ENCODE peak calls at places on chromosomes 4 and X, in seven cellular contexts. One of them, this sample, is unnamed.

GRCh38 chr4:24615977-24616376 is 31.6 kb upstream of the DHX15 start:
- DNase-seq in heart left ventricle: no peak
- DNase-seq in A549: no peak
- DNase-seq in HuH-7.5: no peak
- DNase-seq in stimulated activated CD4-positive, alpha-beta T cell treated with anti-CD3 and anti-CD28 coated beads, Interleukin-15, amount 100 ng/mL, for 1 hour: no peak
- DNase-seq in left ventricle myocardium inferior: no peak
- DNase-seq in activated naive CD8-positive, alpha-beta T cell treated with anti-CD3 and anti-CD28 coated beads, Interleukin-2, amount 10 ng/mL, durations not matched to agents 7 days and 5 days: no peak
- DNase-seq in this sample: no peak

GRCh38 chr4:6416518-6417286 is 55.7 kb downstream of the PPP2R2C start:
- DNase-seq in stimulated activated CD4-positive, alpha-beta T cell treated with anti-CD3 and anti-CD28 coated beads, Interleukin-15, amount 100 ng/mL, for 1 hour: no peak
- DNase-seq in left ventricle myocardium inferior: no peak
- DNase-seq in A549: no peak
- DNase-seq in activated naive CD8-positive, alpha-beta T cell treated with anti-CD3 and anti-CD28 coated beads, Interleukin-2, amount 10 ng/mL, durations not matched to agents 7 days and 5 days: peak
- DNase-seq in heart left ventricle: no peak
- DNase-seq in HuH-7.5: no peak
- DNase-seq in this sample: no peak

GRCh38 chr4:53306729-53307128 is 59.1 kb downstream of the SCFD2 start:
- DNase-seq in HuH-7.5: no peak
- DNase-seq in heart left ventricle: no peak
- DNase-seq in left ventricle myocardium inferior: no peak
- DNase-seq in stimulated activated CD4-positive, alpha-beta T cell treated with anti-CD3 and anti-CD28 coated beads, Interleukin-15, amount 100 ng/mL, for 1 hour: no peak
- DNase-seq in A549: no peak
- DNase-seq in activated naive CD8-positive, alpha-beta T cell treated with anti-CD3 and anti-CD28 coated beads, Interleukin-2, amount 10 ng/mL, durations not matched to agents 7 days and 5 days: no peak
- DNase-seq in this sample: no peak

GRCh38 chr4:165715989-165716388 is 157.0 kb upstream of the TLL1 start:
- DNase-seq in A549: no peak
- DNase-seq in stimulated activated CD4-positive, alpha-beta T cell treated with anti-CD3 and anti-CD28 coated beads, Interleukin-15, amount 100 ng/mL, for 1 hour: no peak
- DNase-seq in activated naive CD8-positive, alpha-beta T cell treated with anti-CD3 and anti-CD28 coated beads, Interleukin-2, amount 10 ng/mL, durations not matched to agents 7 days and 5 days: no peak
- DNase-seq in heart left ventricle: no peak
- DNase-seq in left ventricle myocardium inferior: no peak
- DNase-seq in HuH-7.5: no peak
- DNase-seq in this sample: no peak

GRCh38 chrX:44017726-44018125 is 44.5 kb upstream of the NDP start:
- DNase-seq in activated naive CD8-positive, alpha-beta T cell treated with anti-CD3 and anti-CD28 coated beads, Interleukin-2, amount 10 ng/mL, durations not matched to agents 7 days and 5 days: no peak
- DNase-seq in left ventricle myocardium inferior: no peak
- DNase-seq in heart left ventricle: no peak
- DNase-seq in HuH-7.5: no peak
- DNase-seq in A549: no peak
- DNase-seq in stimulated activated CD4-positive, alpha-beta T cell treated with anti-CD3 and anti-CD28 coated beads, Interleukin-15, amount 100 ng/mL, for 1 hour: no peak
- DNase-seq in this sample: no peak

GRCh38 chrX:110391086-110391485 is 32.4 kb downstream of the RTL9 start:
- DNase-seq in left ventricle myocardium inferior: no peak
- DNase-seq in heart left ventricle: no peak
- DNase-seq in HuH-7.5: no peak
- DNase-seq in A549: no peak
- DNase-seq in activated naive CD8-positive, alpha-beta T cell treated with anti-CD3 and anti-CD28 coated beads, Interleukin-2, amount 10 ng/mL, durations not matched to agents 7 days and 5 days: no peak
- DNase-seq in stimulated activated CD4-positive, alpha-beta T cell treated with anti-CD3 and anti-CD28 coated beads, Interleukin-15, amount 100 ng/mL, for 1 hour: no peak
- DNase-seq in this sample: no peak

GRCh38 chr4:105057370-105058096 is 89.1 kb upstream of the TET2 start:
- DNase-seq in left ventricle myocardium inferior: no peak
- DNase-seq in A549: no peak
- DNase-seq in heart left ventricle: no peak
- DNase-seq in HuH-7.5: no peak
- DNase-seq in stimulated activated CD4-positive, alpha-beta T cell treated with anti-CD3 and anti-CD28 coated beads, Interleukin-15, amount 100 ng/mL, for 1 hour: no peak
- DNase-seq in activated naive CD8-positive, alpha-beta T cell treated with anti-CD3 and anti-CD28 coated beads, Interleukin-2, amount 10 ng/mL, durations not matched to agents 7 days and 5 days: no peak
- DNase-seq in this sample: no peak

GRCh38 chr4:10750714-10751113 is 66.1 kb upstream of the CLNK start:
- DNase-seq in HuH-7.5: no peak
- DNase-seq in heart left ventricle: peak
- DNase-seq in activated naive CD8-positive, alpha-beta T cell treated with anti-CD3 and anti-CD28 coated beads, Interleukin-2, amount 10 ng/mL, durations not matched to agents 7 days and 5 days: no peak
- DNase-seq in stimulated activated CD4-positive, alpha-beta T cell treated with anti-CD3 and anti-CD28 coated beads, Interleukin-15, amount 100 ng/mL, for 1 hour: no peak
- DNase-seq in A549: no peak
- DNase-seq in left ventricle myocardium inferior: peak
- DNase-seq in this sample: no peak

GRCh38 chr4:6267573-6267972 is 2.1 kb upstream of the WFS1 start:
- DNase-seq in activated naive CD8-positive, alpha-beta T cell treated with anti-CD3 and anti-CD28 coated beads, Interleukin-2, amount 10 ng/mL, durations not matched to agents 7 days and 5 days: no peak
- DNase-seq in HuH-7.5: no peak
- DNase-seq in A549: no peak
- DNase-seq in heart left ventricle: no peak
- DNase-seq in stimulated activated CD4-positive, alpha-beta T cell treated with anti-CD3 and anti-CD28 coated beads, Interleukin-15, amount 100 ng/mL, for 1 hour: no peak
- DNase-seq in left ventricle myocardium inferior: no peak
- DNase-seq in this sample: no peak

GRCh38 chr4:85762204-85762884 is 287.4 kb downstream of the ARHGAP24 start:
- DNase-seq in HuH-7.5: no peak
- DNase-seq in A549: no peak
- DNase-seq in activated naive CD8-positive, alpha-beta T cell treated with anti-CD3 and anti-CD28 coated beads, Interleukin-2, amount 10 ng/mL, durations not matched to agents 7 days and 5 days: no peak
- DNase-seq in stimulated activated CD4-positive, alpha-beta T cell treated with anti-CD3 and anti-CD28 coated beads, Interleukin-15, amount 100 ng/mL, for 1 hour: no peak
- DNase-seq in heart left ventricle: no peak
- DNase-seq in left ventricle myocardium inferior: no peak
- DNase-seq in this sample: no peak

GRCh38 chr4:145773581-145774234 is 93.8 kb downstream of the C4orf51 start:
- DNase-seq in stimulated activated CD4-positive, alpha-beta T cell treated with anti-CD3 and anti-CD28 coated beads, Interleukin-15, amount 100 ng/mL, for 1 hour: no peak
- DNase-seq in heart left ventricle: peak
- DNase-seq in HuH-7.5: no peak
- DNase-seq in activated naive CD8-positive, alpha-beta T cell treated with anti-CD3 and anti-CD28 coated beads, Interleukin-2, amount 10 ng/mL, durations not matched to agents 7 days and 5 days: no peak
- DNase-seq in A549: no peak
- DNase-seq in left ventricle myocardium inferior: no peak
- DNase-seq in this sample: no peak

GRCh38 chr4:15400911-15401671 is 26.7 kb upstream of the C1QTNF7 start:
- DNase-seq in heart left ventricle: peak
- DNase-seq in stimulated activated CD4-positive, alpha-beta T cell treated with anti-CD3 and anti-CD28 coated beads, Interleukin-15, amount 100 ng/mL, for 1 hour: no peak
- DNase-seq in left ventricle myocardium inferior: peak
- DNase-seq in activated naive CD8-positive, alpha-beta T cell treated with anti-CD3 and anti-CD28 coated beads, Interleukin-2, amount 10 ng/mL, durations not matched to agents 7 days and 5 days: peak
- DNase-seq in A549: peak
- DNase-seq in HuH-7.5: no peak
- DNase-seq in this sample: no peak

GRCh38 chrX:134418317-134419113 is 41.5 kb upstream of the HPRT1 start:
- DNase-seq in HuH-7.5: no peak
- DNase-seq in A549: peak
- DNase-seq in stimulated activated CD4-positive, alpha-beta T cell treated with anti-CD3 and anti-CD28 coated beads, Interleukin-15, amount 100 ng/mL, for 1 hour: no peak
- DNase-seq in heart left ventricle: no peak
- DNase-seq in activated naive CD8-positive, alpha-beta T cell treated with anti-CD3 and anti-CD28 coated beads, Interleukin-2, amount 10 ng/mL, durations not matched to agents 7 days and 5 days: no peak
- DNase-seq in left ventricle myocardium inferior: no peak
- DNase-seq in this sample: no peak

GRCh38 chr4:145716661-145717200 is 36.8 kb downstream of the C4orf51 start:
- DNase-seq in HuH-7.5: no peak
- DNase-seq in stimulated activated CD4-positive, alpha-beta T cell treated with anti-CD3 and anti-CD28 coated beads, Interleukin-15, amount 100 ng/mL, for 1 hour: no peak
- DNase-seq in left ventricle myocardium inferior: no peak
- DNase-seq in heart left ventricle: no peak
- DNase-seq in activated naive CD8-positive, alpha-beta T cell treated with anti-CD3 and anti-CD28 coated beads, Interleukin-2, amount 10 ng/mL, durations not matched to agents 7 days and 5 days: no peak
- DNase-seq in A549: no peak
- DNase-seq in this sample: no peak

GRCh38 chr4:147683172-147683571 is 791 bp downstream of the PRMT9 start:
- DNase-seq in A549: no peak
- DNase-seq in stimulated activated CD4-positive, alpha-beta T cell treated with anti-CD3 and anti-CD28 coated beads, Interleukin-15, amount 100 ng/mL, for 1 hour: no peak
- DNase-seq in HuH-7.5: peak
- DNase-seq in left ventricle myocardium inferior: no peak
- DNase-seq in activated naive CD8-positive, alpha-beta T cell treated with anti-CD3 and anti-CD28 coated beads, Interleukin-2, amount 10 ng/mL, durations not matched to agents 7 days and 5 days: no peak
- DNase-seq in heart left ventricle: no peak
- DNase-seq in this sample: no peak

GRCh38 chrX:18368402-18368801 is 13.9 kb upstream of the SCML2 start:
- DNase-seq in left ventricle myocardium inferior: no peak
- DNase-seq in heart left ventricle: no peak
- DNase-seq in activated naive CD8-positive, alpha-beta T cell treated with anti-CD3 and anti-CD28 coated beads, Interleukin-2, amount 10 ng/mL, durations not matched to agents 7 days and 5 days: no peak
- DNase-seq in A549: no peak
- DNase-seq in HuH-7.5: no peak
- DNase-seq in stimulated activated CD4-positive, alpha-beta T cell treated with anti-CD3 and anti-CD28 coated beads, Interleukin-15, amount 100 ng/mL, for 1 hour: no peak
- DNase-seq in this sample: no peak

GRCh38 chrX:30864383-30864785 is 24.7 kb downstream of the TAB3 start:
- DNase-seq in left ventricle myocardium inferior: no peak
- DNase-seq in stimulated activated CD4-positive, alpha-beta T cell treated with anti-CD3 and anti-CD28 coated beads, Interleukin-15, amount 100 ng/mL, for 1 hour: no peak
- DNase-seq in activated naive CD8-positive, alpha-beta T cell treated with anti-CD3 and anti-CD28 coated beads, Interleukin-2, amount 10 ng/mL, durations not matched to agents 7 days and 5 days: no peak
- DNase-seq in A549: no peak
- DNase-seq in HuH-7.5: no peak
- DNase-seq in heart left ventricle: no peak
- DNase-seq in this sample: no peak

GRCh38 chrX:40106677-40107290 is 9.0 kb upstream of the BCOR start:
- DNase-seq in HuH-7.5: no peak
- DNase-seq in heart left ventricle: no peak
- DNase-seq in left ventricle myocardium inferior: no peak
- DNase-seq in activated naive CD8-positive, alpha-beta T cell treated with anti-CD3 and anti-CD28 coated beads, Interleukin-2, amount 10 ng/mL, durations not matched to agents 7 days and 5 days: no peak
- DNase-seq in stimulated activated CD4-positive, alpha-beta T cell treated with anti-CD3 and anti-CD28 coated beads, Interleukin-15, amount 100 ng/mL, for 1 hour: no peak
- DNase-seq in A549: no peak
- DNase-seq in this sample: no peak

GRCh38 chrX:111352424-111352823 is 59.6 kb downstream of the DCX start:
- DNase-seq in stimulated activated CD4-positive, alpha-beta T cell treated with anti-CD3 and anti-CD28 coated beads, Interleukin-15, amount 100 ng/mL, for 1 hour: no peak
- DNase-seq in A549: peak
- DNase-seq in HuH-7.5: no peak
- DNase-seq in heart left ventricle: peak
- DNase-seq in activated naive CD8-positive, alpha-beta T cell treated with anti-CD3 and anti-CD28 coated beads, Interleukin-2, amount 10 ng/mL, durations not matched to agents 7 days and 5 days: no peak
- DNase-seq in left ventricle myocardium inferior: peak
- DNase-seq in this sample: no peak

GRCh38 chr4:29304595-29304994 is 1415.6 kb upstream of the PCDH7 start:
- DNase-seq in A549: no peak
- DNase-seq in left ventricle myocardium inferior: no peak
- DNase-seq in HuH-7.5: no peak
- DNase-seq in stimulated activated CD4-positive, alpha-beta T cell treated with anti-CD3 and anti-CD28 coated beads, Interleukin-15, amount 100 ng/mL, for 1 hour: no peak
- DNase-seq in heart left ventricle: no peak
- DNase-seq in activated naive CD8-positive, alpha-beta T cell treated with anti-CD3 and anti-CD28 coated beads, Interleukin-2, amount 10 ng/mL, durations not matched to agents 7 days and 5 days: no peak
- DNase-seq in this sample: no peak

GRCh38 chr4:80252953-80253352 is 13.5 kb upstream of the FGF5 start:
- DNase-seq in stimulated activated CD4-positive, alpha-beta T cell treated with anti-CD3 and anti-CD28 coated beads, Interleukin-15, amount 100 ng/mL, for 1 hour: no peak
- DNase-seq in heart left ventricle: no peak
- DNase-seq in activated naive CD8-positive, alpha-beta T cell treated with anti-CD3 and anti-CD28 coated beads, Interleukin-2, amount 10 ng/mL, durations not matched to agents 7 days and 5 days: no peak
- DNase-seq in left ventricle myocardium inferior: no peak
- DNase-seq in HuH-7.5: no peak
- DNase-seq in A549: no peak
- DNase-seq in this sample: no peak

GRCh38 chrX:131729295-131729694 is 185.4 kb downstream of the OR13H1 start:
- DNase-seq in activated naive CD8-positive, alpha-beta T cell treated with anti-CD3 and anti-CD28 coated beads, Interleukin-2, amount 10 ng/mL, durations not matched to agents 7 days and 5 days: no peak
- DNase-seq in heart left ventricle: peak
- DNase-seq in A549: peak
- DNase-seq in stimulated activated CD4-positive, alpha-beta T cell treated with anti-CD3 and anti-CD28 coated beads, Interleukin-15, amount 100 ng/mL, for 1 hour: no peak
- DNase-seq in HuH-7.5: no peak
- DNase-seq in left ventricle myocardium inferior: no peak
- DNase-seq in this sample: no peak

GRCh38 chrX:7110821-7111276 is 36.7 kb upstream of the STS start:
- DNase-seq in stimulated activated CD4-positive, alpha-beta T cell treated with anti-CD3 and anti-CD28 coated beads, Interleukin-15, amount 100 ng/mL, for 1 hour: no peak
- DNase-seq in left ventricle myocardium inferior: no peak
- DNase-seq in A549: no peak
- DNase-seq in heart left ventricle: no peak
- DNase-seq in activated naive CD8-positive, alpha-beta T cell treated with anti-CD3 and anti-CD28 coated beads, Interleukin-2, amount 10 ng/mL, durations not matched to agents 7 days and 5 days: no peak
- DNase-seq in HuH-7.5: no peak
- DNase-seq in this sample: no peak

GRCh38 chrX:34656842-34657780 is at the start of gene TMEM47:
- DNase-seq in heart left ventricle: peak
- DNase-seq in left ventricle myocardium inferior: peak
- DNase-seq in activated naive CD8-positive, alpha-beta T cell treated with anti-CD3 and anti-CD28 coated beads, Interleukin-2, amount 10 ng/mL, durations not matched to agents 7 days and 5 days: no peak
- DNase-seq in A549: peak
- DNase-seq in stimulated activated CD4-positive, alpha-beta T cell treated with anti-CD3 and anti-CD28 coated beads, Interleukin-15, amount 100 ng/mL, for 1 hour: no peak
- DNase-seq in HuH-7.5: peak
- DNase-seq in this sample: peak

GRCh38 chr4:186298034-186298647 is 32.2 kb downstream of the F11 start:
- DNase-seq in activated naive CD8-positive, alpha-beta T cell treated with anti-CD3 and anti-CD28 coated beads, Interleukin-2, amount 10 ng/mL, durations not matched to agents 7 days and 5 days: no peak
- DNase-seq in stimulated activated CD4-positive, alpha-beta T cell treated with anti-CD3 and anti-CD28 coated beads, Interleukin-15, amount 100 ng/mL, for 1 hour: no peak
- DNase-seq in left ventricle myocardium inferior: no peak
- DNase-seq in HuH-7.5: no peak
- DNase-seq in heart left ventricle: no peak
- DNase-seq in A549: no peak
- DNase-seq in this sample: no peak

GRCh38 chr4:56360071-56360470 is 27.2 kb downstream of the AASDH start:
- DNase-seq in A549: no peak
- DNase-seq in stimulated activated CD4-positive, alpha-beta T cell treated with anti-CD3 and anti-CD28 coated beads, Interleukin-15, amount 100 ng/mL, for 1 hour: no peak
- DNase-seq in HuH-7.5: no peak
- DNase-seq in activated naive CD8-positive, alpha-beta T cell treated with anti-CD3 and anti-CD28 coated beads, Interleukin-2, amount 10 ng/mL, durations not matched to agents 7 days and 5 days: no peak
- DNase-seq in left ventricle myocardium inferior: no peak
- DNase-seq in heart left ventricle: no peak
- DNase-seq in this sample: no peak

GRCh38 chr4:177093964-177094363 is 215.7 kb upstream of the NEIL3 start:
- DNase-seq in stimulated activated CD4-positive, alpha-beta T cell treated with anti-CD3 and anti-CD28 coated beads, Interleukin-15, amount 100 ng/mL, for 1 hour: no peak
- DNase-seq in activated naive CD8-positive, alpha-beta T cell treated with anti-CD3 and anti-CD28 coated beads, Interleukin-2, amount 10 ng/mL, durations not matched to agents 7 days and 5 days: no peak
- DNase-seq in heart left ventricle: no peak
- DNase-seq in HuH-7.5: no peak
- DNase-seq in left ventricle myocardium inferior: no peak
- DNase-seq in A549: no peak
- DNase-seq in this sample: no peak

GRCh38 chr4:184787766-184788503 is 37.8 kb downstream of the ACSL1 start:
- DNase-seq in A549: no peak
- DNase-seq in HuH-7.5: no peak
- DNase-seq in activated naive CD8-positive, alpha-beta T cell treated with anti-CD3 and anti-CD28 coated beads, Interleukin-2, amount 10 ng/mL, durations not matched to agents 7 days and 5 days: no peak
- DNase-seq in heart left ventricle: no peak
- DNase-seq in stimulated activated CD4-positive, alpha-beta T cell treated with anti-CD3 and anti-CD28 coated beads, Interleukin-15, amount 100 ng/mL, for 1 hour: no peak
- DNase-seq in left ventricle myocardium inferior: no peak
- DNase-seq in this sample: no peak

GRCh38 chrX:13215729-13216128 is 104.1 kb downstream of the ATXN3L start:
- DNase-seq in HuH-7.5: no peak
- DNase-seq in heart left ventricle: no peak
- DNase-seq in left ventricle myocardium inferior: no peak
- DNase-seq in A549: no peak
- DNase-seq in stimulated activated CD4-positive, alpha-beta T cell treated with anti-CD3 and anti-CD28 coated beads, Interleukin-15, amount 100 ng/mL, for 1 hour: no peak
- DNase-seq in activated naive CD8-positive, alpha-beta T cell treated with anti-CD3 and anti-CD28 coated beads, Interleukin-2, amount 10 ng/mL, durations not matched to agents 7 days and 5 days: no peak
- DNase-seq in this sample: no peak

GRCh38 chrX:91414710-91415109 is 19.9 kb upstream of the PABPC5 start:
- DNase-seq in A549: no peak
- DNase-seq in activated naive CD8-positive, alpha-beta T cell treated with anti-CD3 and anti-CD28 coated beads, Interleukin-2, amount 10 ng/mL, durations not matched to agents 7 days and 5 days: no peak
- DNase-seq in left ventricle myocardium inferior: no peak
- DNase-seq in heart left ventricle: no peak
- DNase-seq in stimulated activated CD4-positive, alpha-beta T cell treated with anti-CD3 and anti-CD28 coated beads, Interleukin-15, amount 100 ng/mL, for 1 hour: no peak
- DNase-seq in HuH-7.5: no peak
- DNase-seq in this sample: no peak

GRCh38 chr4:3529363-3529762 is 2.9 kb downstream of the LRPAP1 start:
- DNase-seq in heart left ventricle: peak
- DNase-seq in HuH-7.5: no peak
- DNase-seq in left ventricle myocardium inferior: peak
- DNase-seq in stimulated activated CD4-positive, alpha-beta T cell treated with anti-CD3 and anti-CD28 coated beads, Interleukin-15, amount 100 ng/mL, for 1 hour: no peak
- DNase-seq in activated naive CD8-positive, alpha-beta T cell treated with anti-CD3 and anti-CD28 coated beads, Interleukin-2, amount 10 ng/mL, durations not matched to agents 7 days and 5 days: no peak
- DNase-seq in A549: no peak
- DNase-seq in this sample: no peak

GRCh38 chr4:168759321-168759720 is 250.7 kb downstream of the CBR4 start:
- DNase-seq in left ventricle myocardium inferior: no peak
- DNase-seq in activated naive CD8-positive, alpha-beta T cell treated with anti-CD3 and anti-CD28 coated beads, Interleukin-2, amount 10 ng/mL, durations not matched to agents 7 days and 5 days: no peak
- DNase-seq in HuH-7.5: no peak
- DNase-seq in stimulated activated CD4-positive, alpha-beta T cell treated with anti-CD3 and anti-CD28 coated beads, Interleukin-15, amount 100 ng/mL, for 1 hour: no peak
- DNase-seq in A549: no peak
- DNase-seq in heart left ventricle: no peak
- DNase-seq in this sample: no peak

GRCh38 chr4:24559032-24559821 is 25.1 kb downstream of the DHX15 start:
- DNase-seq in left ventricle myocardium inferior: no peak
- DNase-seq in activated naive CD8-positive, alpha-beta T cell treated with anti-CD3 and anti-CD28 coated beads, Interleukin-2, amount 10 ng/mL, durations not matched to agents 7 days and 5 days: no peak
- DNase-seq in heart left ventricle: no peak
- DNase-seq in HuH-7.5: no peak
- DNase-seq in A549: no peak
- DNase-seq in stimulated activated CD4-positive, alpha-beta T cell treated with anti-CD3 and anti-CD28 coated beads, Interleukin-15, amount 100 ng/mL, for 1 hour: no peak
- DNase-seq in this sample: no peak

GRCh38 chr4:153418581-153418980 is 47.6 kb upstream of the TMEM131L start:
- DNase-seq in HuH-7.5: no peak
- DNase-seq in heart left ventricle: no peak
- DNase-seq in A549: no peak
- DNase-seq in stimulated activated CD4-positive, alpha-beta T cell treated with anti-CD3 and anti-CD28 coated beads, Interleukin-15, amount 100 ng/mL, for 1 hour: no peak
- DNase-seq in left ventricle myocardium inferior: no peak
- DNase-seq in activated naive CD8-positive, alpha-beta T cell treated with anti-CD3 and anti-CD28 coated beads, Interleukin-2, amount 10 ng/mL, durations not matched to agents 7 days and 5 days: no peak
- DNase-seq in this sample: no peak

GRCh38 chr4:106695846-106696245 is 327.3 kb upstream of the GIMD1 start:
- DNase-seq in HuH-7.5: no peak
- DNase-seq in activated naive CD8-positive, alpha-beta T cell treated with anti-CD3 and anti-CD28 coated beads, Interleukin-2, amount 10 ng/mL, durations not matched to agents 7 days and 5 days: no peak
- DNase-seq in heart left ventricle: no peak
- DNase-seq in stimulated activated CD4-positive, alpha-beta T cell treated with anti-CD3 and anti-CD28 coated beads, Interleukin-15, amount 100 ng/mL, for 1 hour: no peak
- DNase-seq in left ventricle myocardium inferior: no peak
- DNase-seq in A549: no peak
- DNase-seq in this sample: no peak

This sample was measured in GM12891.